ENCODE peak calls at places on chromosomes 4 and X, in seven cellular contexts. One of them, this sample, is unnamed.

GRCh38 chr4:54227261-54228063 is 1.6 kb upstream of the PDGFRA start:
- DNase-seq in adipocyte: peak; percentile 80
- DNase-seq in lung: no peak
- DNase-seq in heart left ventricle: peak; percentile 56
- DNase-seq in A549: peak; percentile 44
- DNase-seq in endothelial cell of umbilical vein: peak; percentile 67
- DNase-seq in lower leg skin: peak; percentile 87
- DNase-seq in this sample: no peak

GRCh38 chr4:55272576-55272975 is 73.5 kb upstream of the SRD5A3 start:
- DNase-seq in adipocyte: no peak
- DNase-seq in lung: no peak
- DNase-seq in heart left ventricle: no peak
- DNase-seq in A549: no peak
- DNase-seq in endothelial cell of umbilical vein: no peak
- DNase-seq in lower leg skin: no peak
- DNase-seq in this sample: no peak

GRCh38 chr4:38013461-38014366 is 53.5 kb downstream of the PTTG2 start:
- DNase-seq in adipocyte: no peak
- DNase-seq in lung: no peak
- DNase-seq in heart left ventricle: peak; percentile 85
- DNase-seq in A549: no peak
- DNase-seq in endothelial cell of umbilical vein: no peak
- DNase-seq in lower leg skin: no peak
- DNase-seq in this sample: no peak

GRCh38 chrX:18895157-18895952 is 88.6 kb downstream of the PHKA2 start:
- DNase-seq in adipocyte: no peak
- DNase-seq in lung: peak; percentile 40
- DNase-seq in heart left ventricle: peak; percentile 58
- DNase-seq in A549: no peak
- DNase-seq in endothelial cell of umbilical vein: no peak
- DNase-seq in lower leg skin: no peak
- DNase-seq in this sample: no peak

GRCh38 chrX:12013220-12013619 is 125.1 kb upstream of the FRMPD4 start:
- DNase-seq in adipocyte: peak; percentile 10
- DNase-seq in lung: no peak
- DNase-seq in heart left ventricle: no peak
- DNase-seq in A549: peak; percentile 62
- DNase-seq in endothelial cell of umbilical vein: peak; percentile 27
- DNase-seq in lower leg skin: no peak
- DNase-seq in this sample: peak; percentile 34

GRCh38 chrX:17009856-17010650 is 63.6 kb downstream of the REPS2 start:
- DNase-seq in adipocyte: no peak
- DNase-seq in lung: no peak
- DNase-seq in heart left ventricle: no peak
- DNase-seq in A549: no peak
- DNase-seq in endothelial cell of umbilical vein: peak; percentile 25
- DNase-seq in lower leg skin: no peak
- DNase-seq in this sample: no peak

GRCh38 chrX:14832591-14832990 is 40.3 kb downstream of the FANCB start:
- DNase-seq in adipocyte: no peak
- DNase-seq in lung: no peak
- DNase-seq in heart left ventricle: no peak
- DNase-seq in A549: no peak
- DNase-seq in endothelial cell of umbilical vein: peak; percentile 34
- DNase-seq in lower leg skin: no peak
- DNase-seq in this sample: no peak

GRCh38 chr4:9384126-9384525 is 21.2 kb downstream of the USP17L30 start:
- DNase-seq in adipocyte: no peak
- DNase-seq in lung: no peak
- DNase-seq in heart left ventricle: no peak
- DNase-seq in A549: no peak
- DNase-seq in endothelial cell of umbilical vein: no peak
- DNase-seq in lower leg skin: no peak
- DNase-seq in this sample: no peak

GRCh38 chr4:26780524-26780923 is 80.1 kb upstream of the STIM2 start:
- DNase-seq in adipocyte: peak; percentile 41
- DNase-seq in lung: no peak
- DNase-seq in heart left ventricle: no peak
- DNase-seq in A549: no peak
- DNase-seq in endothelial cell of umbilical vein: peak; percentile 39
- DNase-seq in lower leg skin: no peak
- DNase-seq in this sample: peak; percentile 64

GRCh38 chrX:130607431-130607830 is 205.6 kb downstream of the RBMX2 start:
- DNase-seq in adipocyte: no peak
- DNase-seq in lung: no peak
- DNase-seq in heart left ventricle: no peak
- DNase-seq in A549: no peak
- DNase-seq in endothelial cell of umbilical vein: no peak
- DNase-seq in lower leg skin: no peak
- DNase-seq in this sample: no peak

GRCh38 chr4:75634951-75635350 is 4.6 kb upstream of the CDKL2 start:
- DNase-seq in adipocyte: peak; percentile 24
- DNase-seq in lung: no peak
- DNase-seq in heart left ventricle: no peak
- DNase-seq in A549: no peak
- DNase-seq in endothelial cell of umbilical vein: no peak
- DNase-seq in lower leg skin: no peak
- DNase-seq in this sample: peak; percentile 34

GRCh38 chrX:108313662-108314061 is 124.6 kb downstream of the COL4A6 start:
- DNase-seq in adipocyte: no peak
- DNase-seq in lung: no peak
- DNase-seq in heart left ventricle: no peak
- DNase-seq in A549: peak; percentile 43
- DNase-seq in endothelial cell of umbilical vein: no peak
- DNase-seq in lower leg skin: no peak
- DNase-seq in this sample: no peak

GRCh38 chr4:163688856-163689255 is 194.4 kb downstream of the TMA16 start:
- DNase-seq in adipocyte: no peak
- DNase-seq in lung: no peak
- DNase-seq in heart left ventricle: no peak
- DNase-seq in A549: no peak
- DNase-seq in endothelial cell of umbilical vein: no peak
- DNase-seq in lower leg skin: no peak
- DNase-seq in this sample: no peak

GRCh38 chrX:87045352-87045751 is 472.2 kb upstream of the KLHL4 start:
- DNase-seq in adipocyte: no peak
- DNase-seq in lung: no peak
- DNase-seq in heart left ventricle: no peak
- DNase-seq in A549: no peak
- DNase-seq in endothelial cell of umbilical vein: no peak
- DNase-seq in lower leg skin: no peak
- DNase-seq in this sample: no peak

GRCh38 chr4:54318904-54319303 is 89.8 kb downstream of the PDGFRA start:
- DNase-seq in adipocyte: peak; percentile 76
- DNase-seq in lung: no peak
- DNase-seq in heart left ventricle: no peak
- DNase-seq in A549: peak; percentile 54
- DNase-seq in endothelial cell of umbilical vein: peak; percentile 46
- DNase-seq in lower leg skin: no peak
- DNase-seq in this sample: peak; percentile 4

GRCh38 chr4:168797176-168797575 is 212.9 kb downstream of the CBR4 start:
- DNase-seq in adipocyte: peak; percentile 85
- DNase-seq in lung: no peak
- DNase-seq in heart left ventricle: no peak
- DNase-seq in A549: peak; percentile 77
- DNase-seq in endothelial cell of umbilical vein: peak; percentile 72
- DNase-seq in lower leg skin: no peak
- DNase-seq in this sample: peak; percentile 83

GRCh38 chrX:7088968-7089615 is 58.4 kb upstream of the STS start:
- DNase-seq in adipocyte: no peak
- DNase-seq in lung: no peak
- DNase-seq in heart left ventricle: no peak
- DNase-seq in A549: no peak
- DNase-seq in endothelial cell of umbilical vein: no peak
- DNase-seq in lower leg skin: no peak
- DNase-seq in this sample: no peak

GRCh38 chr4:85409251-85409650 is 65.7 kb upstream of the ARHGAP24 start:
- DNase-seq in adipocyte: no peak
- DNase-seq in lung: no peak
- DNase-seq in heart left ventricle: no peak
- DNase-seq in A549: no peak
- DNase-seq in endothelial cell of umbilical vein: peak; percentile 83
- DNase-seq in lower leg skin: no peak
- DNase-seq in this sample: peak; percentile 30

GRCh38 chrX:47634871-47635575 is 5.3 kb upstream of the CFP start:
- DNase-seq in adipocyte: no peak
- DNase-seq in lung: no peak
- DNase-seq in heart left ventricle: no peak
- DNase-seq in A549: no peak
- DNase-seq in endothelial cell of umbilical vein: no peak
- DNase-seq in lower leg skin: no peak
- DNase-seq in this sample: no peak

GRCh38 chr4:21067351-21067750 is 367.1 kb downstream of the PACRGL start:
- DNase-seq in adipocyte: no peak
- DNase-seq in lung: no peak
- DNase-seq in heart left ventricle: no peak
- DNase-seq in A549: no peak
- DNase-seq in endothelial cell of umbilical vein: no peak
- DNase-seq in lower leg skin: no peak
- DNase-seq in this sample: no peak

GRCh38 chr4:56410247-56410646 is 23.0 kb upstream of the AASDH start:
- DNase-seq in adipocyte: peak; percentile 98
- DNase-seq in lung: peak; percentile 67
- DNase-seq in heart left ventricle: no peak
- DNase-seq in A549: peak; percentile 79
- DNase-seq in endothelial cell of umbilical vein: peak; percentile 99
- DNase-seq in lower leg skin: no peak
- DNase-seq in this sample: peak; percentile 87

GRCh38 chr4:184776821-184777220 is 42.9 kb upstream of the CENPU start:
- DNase-seq in adipocyte: no peak
- DNase-seq in lung: no peak
- DNase-seq in heart left ventricle: no peak
- DNase-seq in A549: no peak
- DNase-seq in endothelial cell of umbilical vein: no peak
- DNase-seq in lower leg skin: no peak
- DNase-seq in this sample: no peak

GRCh38 chrX:136049608-136050007 is 64.4 kb downstream of the SLC9A6 start:
- DNase-seq in adipocyte: no peak
- DNase-seq in lung: no peak
- DNase-seq in heart left ventricle: no peak
- DNase-seq in A549: no peak
- DNase-seq in endothelial cell of umbilical vein: no peak
- DNase-seq in lower leg skin: no peak
- DNase-seq in this sample: no peak

GRCh38 chrX:49039598-49040375 is 3.4 kb downstream of the TFE3 start:
- DNase-seq in adipocyte: peak; percentile 96
- DNase-seq in lung: peak; percentile 83
- DNase-seq in heart left ventricle: peak; percentile 69
- DNase-seq in A549: peak; percentile 96
- DNase-seq in endothelial cell of umbilical vein: peak; percentile 85
- DNase-seq in lower leg skin: peak; percentile 92
- DNase-seq in this sample: peak; percentile 84

GRCh38 chr4:145734051-145734450 is 54.1 kb downstream of the C4orf51 start:
- DNase-seq in adipocyte: peak; percentile 49
- DNase-seq in lung: no peak
- DNase-seq in heart left ventricle: no peak
- DNase-seq in A549: no peak
- DNase-seq in endothelial cell of umbilical vein: no peak
- DNase-seq in lower leg skin: no peak
- DNase-seq in this sample: no peak

GRCh38 chr4:141246243-141246642 is 25.5 kb downstream of the ZNF330 start:
- DNase-seq in adipocyte: peak; percentile 77
- DNase-seq in lung: no peak
- DNase-seq in heart left ventricle: no peak
- DNase-seq in A549: no peak
- DNase-seq in endothelial cell of umbilical vein: peak; percentile 13
- DNase-seq in lower leg skin: no peak
- DNase-seq in this sample: peak; percentile 56

GRCh38 chr4:56320293-56320692 is 67.0 kb downstream of the AASDH start:
- DNase-seq in adipocyte: no peak
- DNase-seq in lung: no peak
- DNase-seq in heart left ventricle: no peak
- DNase-seq in A549: peak; percentile 3
- DNase-seq in endothelial cell of umbilical vein: no peak
- DNase-seq in lower leg skin: no peak
- DNase-seq in this sample: peak; percentile 30

GRCh38 chr4:169565606-169566351 is 46.6 kb downstream of the NEK1 start:
- DNase-seq in adipocyte: no peak
- DNase-seq in lung: no peak
- DNase-seq in heart left ventricle: no peak
- DNase-seq in A549: no peak
- DNase-seq in endothelial cell of umbilical vein: no peak
- DNase-seq in lower leg skin: no peak
- DNase-seq in this sample: no peak

GRCh38 chr4:95394733-95395306 is 154.0 kb downstream of the UNC5C start:
- DNase-seq in adipocyte: no peak
- DNase-seq in lung: no peak
- DNase-seq in heart left ventricle: no peak
- DNase-seq in A549: no peak
- DNase-seq in endothelial cell of umbilical vein: no peak
- DNase-seq in lower leg skin: no peak
- DNase-seq in this sample: no peak

GRCh38 chrX:151359931-151360871 is 36.8 kb upstream of the VMA21 start:
- DNase-seq in adipocyte: peak; percentile 51
- DNase-seq in lung: no peak
- DNase-seq in heart left ventricle: no peak
- DNase-seq in A549: no peak
- DNase-seq in endothelial cell of umbilical vein: peak; percentile 12
- DNase-seq in lower leg skin: no peak
- DNase-seq in this sample: no peak
- H3K4me3 ChIP-seq in adipocyte: no peak overlapping the region
- H3K4me3 ChIP-seq in lung: no peak overlapping the region
- H3K4me3 ChIP-seq in heart left ventricle: no peak overlapping the region
- H3K4me3 ChIP-seq in A549: peak overlapping the region; percentile 23
- H3K4me3 ChIP-seq in endothelial cell of umbilical vein: no peak overlapping the region
- H3K4me3 ChIP-seq in lower leg skin: no peak overlapping the region
- H3K4me3 ChIP-seq in this sample: no peak overlapping the region

GRCh38 chrX:151178746-151179145 is 2.4 kb downstream of the GPR50 start:
- DNase-seq in adipocyte: no peak
- DNase-seq in lung: no peak
- DNase-seq in heart left ventricle: no peak
- DNase-seq in A549: no peak
- DNase-seq in endothelial cell of umbilical vein: no peak
- DNase-seq in lower leg skin: no peak
- DNase-seq in this sample: no peak
- H3K4me3 ChIP-seq in adipocyte: no peak overlapping the region
- H3K4me3 ChIP-seq in lung: no peak overlapping the region
- H3K4me3 ChIP-seq in heart left ventricle: no peak overlapping the region
- H3K4me3 ChIP-seq in A549: no peak overlapping the region
- H3K4me3 ChIP-seq in endothelial cell of umbilical vein: no peak overlapping the region
- H3K4me3 ChIP-seq in lower leg skin: no peak overlapping the region
- H3K4me3 ChIP-seq in this sample: no peak overlapping the region

GRCh38 chr4:3407930-3408792 is 33.6 kb upstream of the HGFAC start:
- DNase-seq in adipocyte: no peak
- DNase-seq in lung: no peak
- DNase-seq in heart left ventricle: no peak
- DNase-seq in A549: no peak
- DNase-seq in endothelial cell of umbilical vein: no peak
- DNase-seq in lower leg skin: peak; percentile 72
- DNase-seq in this sample: no peak
- H3K4me3 ChIP-seq in adipocyte: no peak overlapping the region
- H3K4me3 ChIP-seq in lung: no peak overlapping the region
- H3K4me3 ChIP-seq in heart left ventricle: no peak overlapping the region
- H3K4me3 ChIP-seq in A549: no peak overlapping the region
- H3K4me3 ChIP-seq in endothelial cell of umbilical vein: no peak overlapping the region
- H3K4me3 ChIP-seq in lower leg skin: no peak overlapping the region
- H3K4me3 ChIP-seq in this sample: no peak overlapping the region

DNA sequence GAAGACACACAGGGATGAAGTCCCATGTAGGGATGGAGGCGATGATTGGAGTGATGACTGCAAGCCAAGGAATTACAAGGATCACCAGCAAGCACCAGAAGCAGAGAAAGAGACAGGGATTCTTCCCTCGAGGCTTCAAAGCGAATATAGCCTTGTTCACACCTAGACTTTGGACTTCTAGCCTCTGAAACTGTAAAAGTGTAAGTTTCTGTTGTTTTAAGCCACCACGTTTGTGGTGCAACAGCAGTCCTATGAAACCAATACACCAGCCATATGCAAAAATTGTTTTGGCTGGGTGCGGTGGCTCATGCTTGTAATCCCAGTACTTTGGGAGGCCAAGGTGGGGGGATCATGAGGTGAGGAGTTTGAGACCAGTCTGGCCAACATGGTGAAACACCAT is 9.8 kb upstream of the PDS5A start:
- DNase-seq in adipocyte: no peak
- DNase-seq in lung: no peak
- DNase-seq in heart left ventricle: no peak
- DNase-seq in A549: no peak
- DNase-seq in endothelial cell of umbilical vein: no peak
- DNase-seq in lower leg skin: no peak
- DNase-seq in this sample: no peak
- H3K4me3 ChIP-seq in adipocyte: no peak overlapping the region
- H3K4me3 ChIP-seq in lung: no peak overlapping the region
- H3K4me3 ChIP-seq in heart left ventricle: no peak overlapping the region
- H3K4me3 ChIP-seq in A549: no peak overlapping the region
- H3K4me3 ChIP-seq in endothelial cell of umbilical vein: no peak overlapping the region
- H3K4me3 ChIP-seq in lower leg skin: no peak overlapping the region
- H3K4me3 ChIP-seq in this sample: no peak overlapping the region

This sample was measured in skeletal muscle cell.